ENCODE peak calls at places on chromosome 21, in eight cellular contexts. L, G, M, T, H, D, A and I are unnamed samples. For H3K27me3 and H3K4me1, the result is how much of the 10 kb centered on the place peaks cover.

GRCh38 chr21:42171091-42172053 is 47.6 kb upstream of the ABCG1 start:
- DNase-seq in G (peak), T (no peak), L (no peak), M (no peak), D (no peak), H (no peak), A (no peak), I (peak)

GRCh38 chr21:15291621-15292266 is 226.9 kb upstream of the NRIP1 start:
- DNase-seq in L (no peak), T (no peak), M (no peak), D (no peak), A (no peak), G (no peak), H (no peak), I (no peak)

GRCh38 chr21:41478319-41479177 is 29.4 kb downstream of the TMPRSS2 start:
- DNase-seq in T (no peak), L (peak), G (no peak), A (no peak), D (no peak), H (no peak), M (no peak), I (no peak)

GRCh38 chr21:8991968-8992621 is 1529.3 kb upstream of the TPTE start:
- DNase-seq in L (no peak), G (no peak), H (no peak), A (no peak), D (peak), T (no peak), M (peak), I (no peak)

GRCh38 chr21:28705616-28706015 is 287.1 kb downstream of the LTN1 start:
- DNase-seq in A (no peak), H (no peak), L (no peak), M (no peak), G (no peak), D (no peak), T (no peak), I (no peak)

GRCh38 chr21:36429672-36430546 is 44.7 kb downstream of the CHAF1B start:
- DNase-seq in G (peak), A (peak), L (peak), H (peak), D (peak), T (peak), M (peak), I (peak)

GRCh38 chr21:30227633-30228404 is 11.9 kb upstream of the CLDN8 start:
- DNase-seq in M (no peak), L (no peak), T (no peak), H (peak), A (no peak), D (no peak), G (peak), I (no peak)

GRCh38 chr21:37062592-37062933 is 10.3 kb downstream of the PIGP start:
- DNase-seq in T (no peak), A (no peak), H (no peak), M (no peak), G (no peak), D (no peak), L (no peak), I (no peak)

GRCh38 chr21:34771512-34772028 is 102.8 kb downstream of the CLIC6 start:
- DNase-seq in L (no peak), H (no peak), G (no peak), M (no peak), A (no peak), T (no peak), D (no peak), I (no peak)

GRCh38 chr21:34875830-34876229 is 173.3 kb downstream of the RUNX1 start:
- DNase-seq in D (no peak), M (no peak), G (no peak), H (no peak), A (no peak), T (no peak), L (no peak), I (no peak)

GRCh38 chr21:28773036-28773435 is 219.6 kb downstream of the LTN1 start:
- DNase-seq in L (no peak), H (no peak), A (no peak), M (no peak), D (no peak), G (no peak), T (no peak), I (no peak)

GRCh38 chr21:29362758-29363157 is 64.0 kb downstream of the BACH1 start:
- DNase-seq in A (no peak), G (no peak), T (no peak), L (no peak), D (no peak), M (no peak), H (no peak), I (no peak)

GRCh38 chr21:35249636-35250035 is 200.5 kb upstream of the RUNX1 start:
- DNase-seq in G (no peak), A (no peak), T (no peak), D (no peak), M (no peak), L (no peak), H (no peak), I (no peak)

GRCh38 chr21:16194851-16195251 is 465.1 kb downstream of the USP25 start:
- DNase-seq in H (no peak), A (no peak), D (no peak), M (no peak), L (no peak), T (peak), G (no peak), I (no peak)

GRCh38 chr21:36769051-36769867 is 70.3 kb downstream of the SIM2 start:
- DNase-seq in G (no peak), L (no peak), M (no peak), A (no peak), D (no peak), T (no peak), H (no peak), I (no peak)

GRCh38 chr21:28738882-28739281 is 253.8 kb downstream of the LTN1 start:
- DNase-seq in H (no peak), D (no peak), T (no peak), G (no peak), L (no peak), A (no peak), M (no peak), I (no peak)

GRCh38 chr21:29221259-29221744 is 77.4 kb upstream of the BACH1 start:
- DNase-seq in H (no peak), T (no peak), A (no peak), L (no peak), D (no peak), M (no peak), G (no peak), I (no peak)

DNA sequence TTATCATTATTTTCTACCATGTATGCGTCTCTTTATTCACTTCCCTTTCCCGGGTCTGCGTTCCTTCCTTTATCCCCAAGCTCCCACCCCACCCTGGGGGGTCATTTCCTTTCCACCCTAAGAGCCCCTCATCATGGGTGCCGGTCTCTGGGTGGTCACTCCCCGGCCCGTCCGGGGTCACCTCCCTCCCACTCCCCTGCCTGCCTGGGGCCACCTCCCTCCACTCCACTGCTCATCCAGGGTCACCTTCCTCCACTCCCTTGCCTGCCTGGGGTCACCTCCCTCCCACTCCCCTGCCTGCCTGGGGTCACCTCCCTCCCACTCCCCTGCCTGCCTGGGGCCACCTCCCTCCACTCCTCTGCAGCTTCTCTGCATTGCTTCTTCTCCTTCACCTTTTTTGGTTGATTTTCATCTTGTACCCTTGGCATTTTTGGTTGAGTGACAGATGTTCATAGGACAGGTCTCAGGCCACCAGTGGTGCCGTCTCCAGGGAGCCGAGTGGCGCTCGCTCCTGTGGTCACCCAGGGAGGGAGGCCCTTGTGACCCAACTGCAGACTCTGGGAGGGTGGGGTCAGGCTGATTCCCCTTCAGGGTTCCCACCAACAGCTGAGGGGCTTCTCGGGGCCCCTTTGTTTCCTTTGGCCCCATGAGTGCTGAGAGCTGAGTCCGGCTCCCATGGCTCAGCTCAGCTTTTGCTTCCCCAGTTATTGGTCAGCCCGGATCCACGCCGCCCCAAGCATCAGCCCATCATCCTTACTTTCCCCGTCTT is 48.6 kb upstream of the PCBP3 start:
- DNase-seq in T (no peak), L (peak), G (no peak), H (no peak), D (no peak), A (no peak), M (peak), I (no peak)
- H3K27me3 ChIP-seq in T (under half), L (under half), G (under half), H (under half), D (under half), A (under half), M (under half), I (under half)

DNA sequence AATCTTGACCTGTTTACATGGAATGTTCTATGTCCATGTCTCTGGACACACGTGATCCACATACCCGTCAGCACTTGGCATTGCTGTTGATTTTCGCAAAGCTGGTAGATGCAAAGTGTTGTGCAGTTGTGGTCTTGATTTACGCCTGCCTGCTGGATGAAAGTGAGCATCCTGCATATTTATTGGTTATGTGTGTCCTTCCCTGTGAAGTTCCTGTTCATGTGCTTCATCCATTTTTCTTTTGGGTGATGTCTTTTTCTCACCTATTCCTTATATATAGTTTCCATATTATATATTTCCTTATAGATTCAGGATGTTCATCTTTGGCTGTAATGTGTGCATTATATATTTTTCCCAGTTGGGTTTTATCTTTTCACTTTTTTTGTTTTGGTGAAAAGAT is 6.5 kb downstream of the AGPAT3 start:
- DNase-seq in M (no peak), A (no peak), H (no peak), T (no peak), L (no peak), G (no peak), D (no peak), I (no peak)
- H3K4me1 ChIP-seq in M (under half), A (under half), H (under half), T (under half), L (under half), G (under half), D (under half), I (under half)

GRCh38 chr21:45004059-45004422 is 64.2 kb downstream of the SLX9 start:
- DNase-seq in T (no peak), H (no peak), A (no peak), M (no peak), D (no peak), L (peak), G (no peak), I (no peak)

GRCh38 chr21:45001134-45002095 is 61.6 kb downstream of the SLX9 start:
- DNase-seq in H (peak), M (peak), L (peak), G (peak), A (no peak), D (no peak), T (no peak), I (peak)

GRCh38 chr21:45000637-45001133 is 60.9 kb downstream of the SLX9 start:
- DNase-seq in L (no peak), A (no peak), M (no peak), H (no peak), T (no peak), G (no peak), D (no peak), I (no peak)

GRCh38 chr21:45003331-45004058 is 63.7 kb downstream of the SLX9 start:
- DNase-seq in T (peak), G (no peak), L (peak), M (peak), D (no peak), H (peak), A (no peak), I (no peak)

GRCh38 chr21:45002381-45003204 is 62.8 kb downstream of the SLX9 start:
- DNase-seq in L (peak), T (no peak), G (no peak), D (no peak), A (no peak), H (peak), M (no peak), I (no peak)
- H3K4me3 ChIP-seq in L (no peak), T (no peak), G (no peak), D (no peak), A (no peak), H (no peak), M (no peak), I (no peak)

GRCh38 chr21:26966360-26966977 is 419 bp downstream of the ADAMTS5 start:
- DNase-seq in A (no peak), T (no peak), L (peak), M (peak), G (no peak), H (peak), D (no peak), I (no peak)

GRCh38 chr21:26965567-26966359 is 1.1 kb downstream of the ADAMTS5 start:
- DNase-seq in L (peak), M (peak), T (peak), D (no peak), G (peak), A (no peak), H (peak), I (peak)

GRCh38 chr21:26964379-26964778 is 2.5 kb downstream of the ADAMTS5 start:
- DNase-seq in D (peak), L (no peak), M (peak), H (peak), G (peak), T (peak), A (peak), I (peak)

GRCh38 chr21:26965091-26965566 is 1.8 kb downstream of the ADAMTS5 start:
- DNase-seq in H (no peak), M (no peak), G (no peak), D (no peak), A (peak), T (no peak), L (no peak), I (no peak)

GRCh38 chr21:26966978-26967913 is at the start of gene ADAMTS5:
- DNase-seq in L (peak), A (no peak), G (peak), H (peak), M (peak), T (peak), D (peak), I (peak)
- H3K27me3 ChIP-seq in L (under half), A (under half), G (under half), H (under half), M (under half), T (half or more), D (under half), I (under half)

DNA sequence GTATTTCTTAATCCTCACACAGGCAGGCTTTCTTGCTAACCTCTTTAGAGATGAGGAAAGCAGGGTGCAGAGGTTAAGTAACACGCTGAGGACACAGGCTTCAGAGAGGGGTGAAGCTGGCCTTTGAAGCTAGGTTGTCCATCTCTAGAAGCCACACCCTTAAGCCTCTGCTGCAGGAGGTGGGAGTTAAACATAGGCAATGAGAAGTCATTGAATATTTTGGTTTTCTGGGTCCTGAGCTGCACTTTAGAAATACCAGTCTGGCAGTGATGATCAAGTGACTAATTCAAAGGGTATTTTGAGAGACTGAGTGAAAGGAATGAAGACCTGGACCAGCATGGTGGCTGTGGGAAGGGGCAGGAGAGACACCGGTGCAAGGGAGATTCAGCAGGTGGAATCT is 9.9 kb downstream of the KCNJ15 start:
- DNase-seq in T (no peak), D (no peak), G (no peak), L (no peak), H (no peak), A (no peak), M (no peak), I (no peak)
- H3K4me1 ChIP-seq in T (under half), D (under half), G (under half), L (half or more), H (under half), A (under half), M (under half), I (under half)

DNA sequence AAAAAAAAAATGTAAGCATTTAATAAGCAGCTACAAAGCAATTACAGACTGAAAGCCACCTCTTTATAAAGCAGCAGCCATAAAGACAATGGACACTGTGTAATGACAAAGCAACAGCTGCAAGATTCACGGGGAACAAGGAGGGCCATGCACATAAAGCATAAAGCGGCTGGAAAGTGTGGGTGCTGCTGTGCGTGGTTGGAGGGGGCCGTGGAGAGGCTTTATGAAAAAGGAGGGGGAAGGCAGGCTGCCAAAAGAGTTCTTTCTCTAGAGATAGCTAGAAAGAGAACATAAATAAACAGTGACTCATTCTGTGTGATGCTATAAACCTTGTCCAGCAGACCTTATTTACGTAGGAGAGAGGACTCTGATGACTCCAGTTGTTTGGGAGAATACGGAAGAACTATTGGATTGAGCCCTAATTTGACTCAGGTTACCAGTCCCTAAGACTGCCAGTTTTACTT is 49.3 kb downstream of the ADAMTS1 start:
- DNase-seq in A (peak), M (peak), L (no peak), G (peak), T (peak), D (no peak), H (peak), I (peak)
- H3K4me3 ChIP-seq in A (no peak), M (no peak), L (no peak), G (no peak), T (no peak), D (no peak), H (no peak), I (no peak)